ENCODE peak calls at places on chromosomes 13 and 19, in seven cellular contexts. One of them, this sample, is unnamed. For H3K36me3, the result is how much of the 10 kb centered on the place peaks cover.

GRCh38 chr19:16428372-16429036 is 43.3 kb downstream of the EPS15L1 start:
- DNase-seq in tibial nerve: no peak
- DNase-seq in hepatocyte: no peak
- DNase-seq in IMR-90: no peak
- DNase-seq in ascending aorta: no peak
- DNase-seq in neural progenitor cell: no peak
- DNase-seq in GM06990: no peak
- DNase-seq in this sample: no peak

GRCh38 chr19:17942181-17942580 is 9.4 kb downstream of the CCDC124 start:
- DNase-seq in neural progenitor cell: no peak
- DNase-seq in ascending aorta: no peak
- DNase-seq in IMR-90: no peak
- DNase-seq in hepatocyte: no peak
- DNase-seq in GM06990: no peak
- DNase-seq in tibial nerve: no peak
- DNase-seq in this sample: no peak

GRCh38 chr13:111418101-111418500 is 97.7 kb downstream of the TEX29 start:
- DNase-seq in IMR-90: no peak
- DNase-seq in neural progenitor cell: no peak
- DNase-seq in hepatocyte: no peak
- DNase-seq in ascending aorta: no peak
- DNase-seq in GM06990: no peak
- DNase-seq in tibial nerve: no peak
- DNase-seq in this sample: no peak

GRCh38 chr19:3249408-3249807 is 24.9 kb downstream of the CELF5 start:
- DNase-seq in IMR-90: no peak
- DNase-seq in GM06990: peak
- DNase-seq in ascending aorta: no peak
- DNase-seq in neural progenitor cell: peak
- DNase-seq in tibial nerve: no peak
- DNase-seq in hepatocyte: no peak
- DNase-seq in this sample: no peak

GRCh38 chr19:29404951-29405727 is 120.7 kb upstream of the VSTM2B start:
- DNase-seq in neural progenitor cell: peak
- DNase-seq in tibial nerve: no peak
- DNase-seq in GM06990: no peak
- DNase-seq in hepatocyte: peak
- DNase-seq in IMR-90: no peak
- DNase-seq in ascending aorta: no peak
- DNase-seq in this sample: no peak

GRCh38 chr13:100646030-100646673 is 28.4 kb downstream of the TMTC4 start:
- DNase-seq in neural progenitor cell: peak
- DNase-seq in tibial nerve: no peak
- DNase-seq in hepatocyte: peak
- DNase-seq in GM06990: no peak
- DNase-seq in ascending aorta: no peak
- DNase-seq in IMR-90: peak
- DNase-seq in this sample: peak

GRCh38 chr13:41008349-41008980 is 10.7 kb downstream of the ELF1 start:
- DNase-seq in IMR-90: peak
- DNase-seq in hepatocyte: peak
- DNase-seq in neural progenitor cell: no peak
- DNase-seq in GM06990: peak
- DNase-seq in tibial nerve: no peak
- DNase-seq in ascending aorta: no peak
- DNase-seq in this sample: no peak

GRCh38 chr13:64755961-64756360 is 2474.2 kb downstream of the PCDH9 start:
- DNase-seq in tibial nerve: no peak
- DNase-seq in hepatocyte: no peak
- DNase-seq in ascending aorta: no peak
- DNase-seq in neural progenitor cell: no peak
- DNase-seq in IMR-90: no peak
- DNase-seq in GM06990: no peak
- DNase-seq in this sample: no peak

GRCh38 chr13:68439821-68440220 is 1209.7 kb upstream of the PCDH9 start:
- DNase-seq in IMR-90: no peak
- DNase-seq in ascending aorta: no peak
- DNase-seq in GM06990: no peak
- DNase-seq in tibial nerve: no peak
- DNase-seq in neural progenitor cell: no peak
- DNase-seq in hepatocyte: no peak
- DNase-seq in this sample: no peak

GRCh38 chr13:30585748-30586262 is 31.9 kb upstream of the USPL1 start:
- DNase-seq in GM06990: no peak
- DNase-seq in tibial nerve: no peak
- DNase-seq in ascending aorta: no peak
- DNase-seq in IMR-90: peak
- DNase-seq in neural progenitor cell: no peak
- DNase-seq in hepatocyte: no peak
- DNase-seq in this sample: peak

GRCh38 chr19:58261968-58262921 is 16.5 kb upstream of the ZNF8 start:
- DNase-seq in ascending aorta: no peak
- DNase-seq in GM06990: no peak
- DNase-seq in tibial nerve: no peak
- DNase-seq in hepatocyte: no peak
- DNase-seq in neural progenitor cell: no peak
- DNase-seq in IMR-90: no peak
- DNase-seq in this sample: no peak

GRCh38 chr13:43933378-43933777 is 53.7 kb downstream of the LACC1 start:
- DNase-seq in neural progenitor cell: no peak
- DNase-seq in tibial nerve: no peak
- DNase-seq in IMR-90: no peak
- DNase-seq in hepatocyte: no peak
- DNase-seq in GM06990: peak
- DNase-seq in ascending aorta: no peak
- DNase-seq in this sample: no peak

GRCh38 chr13:94994506-94994905 is 282.2 kb upstream of the SOX21 start:
- DNase-seq in tibial nerve: no peak
- DNase-seq in IMR-90: no peak
- DNase-seq in ascending aorta: no peak
- DNase-seq in GM06990: no peak
- DNase-seq in hepatocyte: no peak
- DNase-seq in neural progenitor cell: no peak
- DNase-seq in this sample: no peak

GRCh38 chr13:94967183-94968039 is 255.1 kb upstream of the SOX21 start:
- DNase-seq in IMR-90: no peak
- DNase-seq in neural progenitor cell: peak
- DNase-seq in hepatocyte: peak
- DNase-seq in tibial nerve: no peak
- DNase-seq in GM06990: peak
- DNase-seq in ascending aorta: no peak
- DNase-seq in this sample: no peak

GRCh38 chr19:1856698-1857603 is 6.4 kb downstream of the KLF16 start:
- DNase-seq in GM06990: peak
- DNase-seq in hepatocyte: peak
- DNase-seq in IMR-90: peak
- DNase-seq in neural progenitor cell: peak
- DNase-seq in tibial nerve: peak
- DNase-seq in ascending aorta: peak
- DNase-seq in this sample: peak

GRCh38 chr19:14114439-14114838 is 3.1 kb downstream of the PRKACA start:
- DNase-seq in GM06990: no peak
- DNase-seq in hepatocyte: no peak
- DNase-seq in IMR-90: no peak
- DNase-seq in tibial nerve: no peak
- DNase-seq in neural progenitor cell: no peak
- DNase-seq in ascending aorta: no peak
- DNase-seq in this sample: no peak

GRCh38 chr19:14113762-14114414 is 3.7 kb downstream of the PRKACA start:
- DNase-seq in hepatocyte: peak
- DNase-seq in neural progenitor cell: no peak
- DNase-seq in ascending aorta: no peak
- DNase-seq in IMR-90: no peak
- DNase-seq in GM06990: no peak
- DNase-seq in tibial nerve: no peak
- DNase-seq in this sample: peak

GRCh38 chr19:14116525-14116917 is 1.0 kb downstream of the PRKACA start:
- DNase-seq in IMR-90: no peak
- DNase-seq in neural progenitor cell: no peak
- DNase-seq in hepatocyte: no peak
- DNase-seq in tibial nerve: no peak
- DNase-seq in ascending aorta: no peak
- DNase-seq in GM06990: no peak
- DNase-seq in this sample: no peak

GRCh38 chr19:14115761-14116160 is 1.8 kb downstream of the PRKACA start:
- DNase-seq in GM06990: no peak
- DNase-seq in IMR-90: no peak
- DNase-seq in ascending aorta: no peak
- DNase-seq in tibial nerve: no peak
- DNase-seq in hepatocyte: no peak
- DNase-seq in neural progenitor cell: no peak
- DNase-seq in this sample: no peak

DNA sequence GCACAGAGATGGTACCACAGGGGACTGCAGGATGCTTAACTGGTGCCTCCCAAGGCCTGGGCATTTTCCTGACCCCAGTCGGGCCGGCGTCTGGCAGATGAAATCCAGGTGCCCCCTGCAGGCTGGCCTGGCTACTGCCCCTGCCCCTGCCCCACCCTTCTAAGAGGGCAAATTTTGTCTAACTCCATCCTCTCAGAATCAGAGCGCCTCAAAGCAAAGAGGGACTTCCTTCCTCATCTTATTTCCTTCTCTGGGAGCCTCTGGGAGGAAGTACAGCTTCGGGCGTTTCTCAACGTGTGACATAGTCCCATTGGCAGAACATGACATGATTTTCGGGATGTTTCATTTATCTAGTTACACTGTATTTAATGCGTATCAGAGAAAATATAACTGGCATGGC is 2.7 kb downstream of the PRKACA start:
- DNase-seq in IMR-90: no peak
- DNase-seq in GM06990: peak
- DNase-seq in hepatocyte: no peak
- DNase-seq in ascending aorta: no peak
- DNase-seq in tibial nerve: no peak
- DNase-seq in neural progenitor cell: peak
- DNase-seq in this sample: no peak
- TF ChIP-seq CTCF in IMR-90: peak
- TF ChIP-seq CTCF in GM06990: peak
- TF ChIP-seq CTCF in hepatocyte: peak
- TF ChIP-seq CTCF in ascending aorta: peak
- TF ChIP-seq CTCF in tibial nerve: peak
- TF ChIP-seq CTCF in neural progenitor cell: peak
- TF ChIP-seq CTCF in this sample: peak

GRCh38 chr19:38114651-38115050 is 109.4 kb downstream of the DPF1 start:
- DNase-seq in tibial nerve: no peak
- DNase-seq in IMR-90: no peak
- DNase-seq in neural progenitor cell: no peak
- DNase-seq in GM06990: no peak
- DNase-seq in ascending aorta: no peak
- DNase-seq in hepatocyte: no peak
- DNase-seq in this sample: no peak

GRCh38 chr19:38111898-38112297 is 112.1 kb downstream of the DPF1 start:
- DNase-seq in ascending aorta: no peak
- DNase-seq in neural progenitor cell: no peak
- DNase-seq in GM06990: no peak
- DNase-seq in IMR-90: no peak
- DNase-seq in hepatocyte: no peak
- DNase-seq in tibial nerve: no peak
- DNase-seq in this sample: no peak

GRCh38 chr19:38120471-38121030 is 103.5 kb downstream of the DPF1 start:
- DNase-seq in GM06990: no peak
- DNase-seq in hepatocyte: no peak
- DNase-seq in IMR-90: no peak
- DNase-seq in neural progenitor cell: no peak
- DNase-seq in tibial nerve: no peak
- DNase-seq in ascending aorta: no peak
- DNase-seq in this sample: no peak

GRCh38 chr19:38118176-38118575 is 105.8 kb downstream of the DPF1 start:
- DNase-seq in hepatocyte: no peak
- DNase-seq in ascending aorta: no peak
- DNase-seq in IMR-90: no peak
- DNase-seq in neural progenitor cell: no peak
- DNase-seq in tibial nerve: no peak
- DNase-seq in GM06990: no peak
- DNase-seq in this sample: no peak

DNA sequence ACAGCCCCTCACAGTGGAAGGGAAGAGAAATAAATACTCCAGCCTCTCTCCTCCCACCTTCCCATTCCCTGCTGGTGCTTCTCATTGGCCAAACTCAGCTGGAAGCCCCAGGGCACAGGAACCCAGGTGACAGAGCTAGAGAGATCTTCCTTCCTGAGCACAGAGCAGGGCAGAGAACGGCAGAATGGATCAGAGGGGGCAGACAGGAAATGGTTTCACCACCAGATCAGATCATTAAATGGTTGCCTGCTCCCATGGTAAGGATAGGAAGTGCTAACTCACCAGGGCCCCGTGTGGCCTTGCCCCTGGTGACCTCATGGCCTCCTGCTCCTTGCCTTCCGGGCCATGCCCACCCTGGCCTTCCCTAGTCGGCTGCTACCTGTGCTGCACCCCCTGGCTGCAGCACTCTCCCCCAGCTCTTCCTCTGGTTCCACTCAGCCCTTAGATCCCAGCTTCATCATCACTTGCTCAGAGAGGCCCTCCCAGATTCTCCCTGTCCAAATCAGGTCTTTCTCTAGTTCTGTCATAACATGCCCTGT is 108.7 kb downstream of the DPF1 start:
- DNase-seq in hepatocyte: no peak
- DNase-seq in GM06990: no peak
- DNase-seq in tibial nerve: no peak
- DNase-seq in neural progenitor cell: no peak
- DNase-seq in IMR-90: no peak
- DNase-seq in ascending aorta: no peak
- DNase-seq in this sample: no peak
- H3K36me3 ChIP-seq in hepatocyte: under half
- H3K36me3 ChIP-seq in GM06990: under half
- H3K36me3 ChIP-seq in tibial nerve: half or more
- H3K36me3 ChIP-seq in neural progenitor cell: under half
- H3K36me3 ChIP-seq in IMR-90: under half
- H3K36me3 ChIP-seq in ascending aorta: under half
- H3K36me3 ChIP-seq in this sample: under half

DNA sequence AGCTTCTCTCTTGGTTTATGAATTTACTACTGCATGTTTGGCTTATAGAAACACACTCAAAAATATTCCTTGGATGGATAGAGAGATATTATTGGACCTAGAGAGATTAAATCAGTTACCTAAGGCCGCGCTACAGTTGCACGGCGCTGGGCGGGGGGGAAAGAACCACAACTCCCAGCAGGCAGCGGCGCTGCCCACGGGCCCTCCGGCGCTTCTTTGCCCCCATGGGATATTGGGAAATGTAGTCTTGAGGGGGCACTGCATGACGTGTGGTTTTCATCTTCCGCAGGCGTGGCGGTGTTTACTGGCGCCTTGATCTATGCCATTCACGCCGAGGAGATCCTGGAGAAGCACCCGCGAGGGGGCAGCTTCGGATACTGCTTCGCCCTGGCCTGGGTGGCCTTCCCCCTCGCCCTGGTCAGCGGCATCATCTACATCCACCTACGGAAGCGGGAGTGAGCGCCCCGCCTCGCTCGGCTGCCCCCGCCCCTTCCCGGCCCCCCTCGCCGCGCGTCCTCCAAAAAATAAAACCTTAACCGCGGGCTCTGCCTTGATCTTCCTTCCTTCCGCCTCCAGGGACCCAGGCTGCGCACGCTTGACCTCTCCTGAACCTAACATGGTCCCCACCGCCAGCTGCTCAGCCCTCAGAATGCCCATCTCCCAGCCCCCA is 4.8 kb downstream of the EMP3 start:
- DNase-seq in tibial nerve: peak
- DNase-seq in GM06990: peak
- DNase-seq in ascending aorta: peak
- DNase-seq in IMR-90: no peak
- DNase-seq in neural progenitor cell: peak
- DNase-seq in hepatocyte: peak
- DNase-seq in this sample: peak
- H3K4me3 ChIP-seq in tibial nerve: peak
- H3K4me3 ChIP-seq in GM06990: peak
- H3K4me3 ChIP-seq in ascending aorta: peak
- H3K4me3 ChIP-seq in IMR-90: no peak
- H3K4me3 ChIP-seq in neural progenitor cell: peak
- H3K4me3 ChIP-seq in hepatocyte: peak
- H3K4me3 ChIP-seq in this sample: no peak

GRCh38 chr19:35143231-35143715 is at the start of gene FXYD7:
- DNase-seq in hepatocyte: no peak
- DNase-seq in ascending aorta: no peak
- DNase-seq in tibial nerve: no peak
- DNase-seq in IMR-90: no peak
- DNase-seq in GM06990: no peak
- DNase-seq in neural progenitor cell: peak
- DNase-seq in this sample: no peak
- TF ChIP-seq CTCF in hepatocyte: no peak
- TF ChIP-seq CTCF in ascending aorta: no peak
- TF ChIP-seq CTCF in tibial nerve: no peak
- TF ChIP-seq CTCF in IMR-90: no peak
- TF ChIP-seq CTCF in GM06990: no peak
- TF ChIP-seq CTCF in neural progenitor cell: no peak
- TF ChIP-seq CTCF in this sample: peak